ENCODE peak calls at places on chromosomes 2 and 18, in eight cellular contexts. I, G, M, O, V, W, U and N are unnamed samples.
A peak's percentile ranks its signal among the peaks of the same experiment; 100 is the strongest.

GRCh38 chr2:217622664-217623063 is 380.1 kb downstream of the TNS1 start:
- DNase-seq in W (no peak), I (no peak), O (no peak), M (no peak), G (peak; percentile 18), V (peak; percentile 71), U (no peak), N (no peak)

GRCh38 chr2:132676999-132677398 is 7.0 kb upstream of the LYPD1 start:
- DNase-seq in W (no peak), G (no peak), I (no peak), U (no peak), O (no peak), M (no peak), V (no peak), N (no peak)

GRCh38 chr2:179440642-179441251 is 176.1 kb upstream of the SESTD1 start:
- DNase-seq in I (no peak), G (peak; percentile 26), U (peak; percentile 55), V (no peak), M (no peak), W (no peak), O (no peak), N (no peak)

GRCh38 chr2:23828256-23828980 is 98.5 kb downstream of the ATAD2B start:
- DNase-seq in V (no peak), W (no peak), M (no peak), U (peak; percentile 12), I (no peak), O (no peak), G (no peak), N (no peak)

GRCh38 chr2:134408386-134408785 is 154.5 kb downstream of the MGAT5 start:
- DNase-seq in I (no peak), V (no peak), W (no peak), M (no peak), G (peak; percentile 81), O (no peak), U (no peak), N (peak; percentile 59)

GRCh38 chr2:226783885-226784284 is 15.7 kb downstream of the IRS1 start:
- DNase-seq in U (no peak), G (no peak), I (no peak), M (no peak), O (no peak), V (no peak), W (no peak), N (no peak)

GRCh38 chr2:127632592-127633489 is 13.1 kb upstream of the GPR17 start:
- DNase-seq in O (no peak), I (no peak), U (no peak), G (no peak), W (no peak), V (no peak), M (no peak), N (no peak)

GRCh38 chr2:74333175-74333574 is 10.0 kb downstream of the SLC4A5 start:
- DNase-seq in V (peak; percentile 68), I (no peak), O (no peak), W (peak; percentile 54), G (peak; percentile 31), U (peak; percentile 66), M (no peak), N (peak; percentile 50)

GRCh38 chr2:178219247-178219646 is 24.9 kb downstream of the OSBPL6 start:
- DNase-seq in I (no peak), V (no peak), M (no peak), O (no peak), U (no peak), W (no peak), G (no peak), N (no peak)

GRCh38 chr2:168220971-168221819 is 26.2 kb downstream of the STK39 start:
- DNase-seq in V (no peak), U (no peak), O (no peak), M (no peak), W (no peak), I (no peak), G (peak; percentile 39), N (peak; percentile 19)

GRCh38 chr2:198214108-198214736 is 409.8 kb downstream of the PLCL1 start:
- DNase-seq in V (no peak), W (no peak), I (no peak), M (no peak), O (no peak), G (no peak), U (peak; percentile 4), N (peak; percentile 30)

GRCh38 chr2:65728477-65729180 is 296.2 kb upstream of the SPRED2 start:
- DNase-seq in U (no peak), V (no peak), O (no peak), W (no peak), I (no peak), G (no peak), M (no peak), N (no peak)

GRCh38 chr2:146817613-146818012 is 1027.2 kb upstream of the ACVR2A start:
- DNase-seq in O (no peak), U (no peak), G (no peak), W (no peak), I (peak; percentile 56), M (no peak), V (no peak), N (no peak)

GRCh38 chr2:199278099-199278498 is 179.6 kb downstream of the SATB2 start:
- DNase-seq in M (no peak), W (no peak), V (no peak), U (no peak), I (no peak), O (no peak), G (peak; percentile 58), N (peak; percentile 27)

GRCh38 chr2:26011990-26012856 is 21.7 kb upstream of the RAB10 start:
- DNase-seq in G (peak; percentile 81), U (peak; percentile 48), O (no peak), W (no peak), M (no peak), V (peak; percentile 88), I (no peak), N (no peak)

GRCh38 chr2:79200762-79201161 is 41.2 kb upstream of the REG3A start:
- DNase-seq in U (no peak), I (no peak), M (no peak), V (no peak), G (no peak), O (no peak), W (no peak), N (no peak)

GRCh38 chr2:197705912-197706838 is 1.0 kb downstream of the MARS2 start:
- DNase-seq in W (no peak), U (peak; percentile 16), V (no peak), O (no peak), I (no peak), M (no peak), G (peak; percentile 11), N (peak; percentile 61)

GRCh38 chr18:40012931-40013609 is 1942.0 kb upstream of the PIK3C3 start:
- DNase-seq in O (no peak), V (no peak), I (no peak), M (no peak), W (no peak), U (no peak), G (no peak), N (peak; percentile 48)

GRCh38 chr18:23191952-23192662 is 56.8 kb downstream of the CABLES1 start:
- DNase-seq in M (no peak), O (no peak), I (no peak), U (peak; percentile 89), G (peak; percentile 95), V (no peak), W (no peak), N (peak; percentile 69)

GRCh38 chr2:141611-142010 is 95.3 kb upstream of the FAM110C start:
- DNase-seq in M (no peak), G (no peak), O (no peak), I (no peak), U (no peak), V (no peak), W (no peak), N (no peak)

GRCh38 chr2:161077367-161078210 is 82.6 kb upstream of the TANK start:
- DNase-seq in M (peak; percentile 23), U (peak; percentile 92), O (peak; percentile 25), V (no peak), I (no peak), W (no peak), G (peak; percentile 52), N (peak; percentile 29)

GRCh38 chr2:220276736-220277444 is 649.5 kb downstream of the SLC4A3 start:
- DNase-seq in W (no peak), G (peak; percentile 49), V (no peak), U (peak; percentile 77), M (no peak), O (no peak), I (no peak), N (no peak)

GRCh38 chr2:105919826-105920225 is 175.1 kb downstream of the NCK2 start:
- DNase-seq in M (no peak), U (peak; percentile 70), W (peak; percentile 78), O (peak; percentile 37), I (peak; percentile 62), V (peak; percentile 29), G (peak; percentile 62), N (peak; percentile 9)

GRCh38 chr2:241558532-241559488 is at the start of gene BOK:
- DNase-seq in M (no peak), W (peak; percentile 88), U (peak; percentile 82), I (no peak), V (peak; percentile 86), O (no peak), G (peak; percentile 72), N (peak; percentile 73)

GRCh38 chr18:7205346-7205745 is 25.5 kb upstream of the LRRC30 start:
- DNase-seq in O (no peak), I (no peak), W (no peak), V (no peak), U (peak; percentile 59), G (no peak), M (no peak), N (no peak)

GRCh38 chr18:24026457-24026856 is 11.9 kb downstream of the TTC39C start:
- DNase-seq in U (no peak), W (no peak), O (no peak), V (no peak), I (no peak), G (no peak), M (no peak), N (no peak)

GRCh38 chr2:162890690-162891311 is 52.2 kb upstream of the KCNH7 start:
- DNase-seq in W (peak; percentile 14), M (no peak), V (peak; percentile 29), O (no peak), U (peak; percentile 72), I (no peak), G (peak; percentile 40), N (peak; percentile 6)
- TF ChIP-seq CTCF in W (peak; percentile 59), M (peak; percentile 34), V (peak; percentile 69), O (no peak), U (peak; percentile 74), I (peak; percentile 74), G (peak; percentile 75), N (peak; percentile 86)

GRCh38 chr2:176641436-176641835 is 372.2 kb downstream of the MTX2 start:
- DNase-seq in G (no peak), O (no peak), V (no peak), I (no peak), M (no peak), U (no peak), W (no peak), N (no peak)
- TF ChIP-seq CTCF in G (no peak), O (no peak), V (no peak), I (no peak), M (no peak), U (no peak), W (no peak), N (no peak)

GRCh38 chr2:170991398-170992185 is 62.5 kb downstream of the GORASP2 start:
- DNase-seq in G (no peak), O (no peak), V (no peak), M (no peak), W (no peak), I (no peak), U (no peak), N (no peak)
- TF ChIP-seq CTCF in G (no peak), O (no peak), V (peak; percentile 23), M (no peak), W (no peak), I (no peak), U (no peak), N (no peak)

GRCh38 chr2:191231995-191232394 is 13.2 kb upstream of the MYO1B start:
- DNase-seq in W (no peak), I (no peak), G (peak; percentile 48), M (no peak), U (peak; percentile 69), O (no peak), V (no peak), N (peak; percentile 69)
- TF ChIP-seq CTCF in W (no peak), I (no peak), G (peak; percentile 60), M (peak; percentile 51), U (peak; percentile 60), O (no peak), V (no peak), N (peak; percentile 50)